ENCODE peak calls at places on chromosomes 6 and 20, in five cellular contexts. G is HEK293T, C is AG08396, H is aorta, Q is kidney tubule cell. R is an unnamed sample.

GRCh38 chr20:38304845-38305447 is 990 bp downstream of the BPI start:
- DNase-seq in Q (peak), H (peak), C (peak), G (peak), R (peak)

GRCh38 chr6:46262928-46263708 is 92.3 kb upstream of the ENPP5 start:
- DNase-seq in H (no peak), Q (no peak), C (no peak), G (no peak), R (no peak)

GRCh38 chr6:139402935-139403386 is 28.5 kb upstream of the CITED2 start:
- DNase-seq in C (peak), Q (peak), H (no peak), G (no peak), R (no peak)

GRCh38 chr6:36839819-36840379 is 655 bp upstream of the CPNE5 start:
- DNase-seq in Q (peak), H (peak), C (peak), G (peak), R (peak)

GRCh38 chr20:8633366-8633765 is 435.5 kb upstream of the PLCB4 start:
- DNase-seq in G (no peak), H (no peak), C (peak), Q (peak), R (no peak)

GRCh38 chr6:47306887-47307286 is 2.8 kb downstream of the TNFRSF21 start:
- DNase-seq in G (no peak), H (no peak), Q (peak), C (no peak), R (no peak)

GRCh38 chr6:130578713-130579112 is 212.9 kb downstream of the TMEM200A start:
- DNase-seq in C (no peak), H (no peak), Q (no peak), G (no peak), R (no peak)

GRCh38 chr20:60239981-60240380 is 281.8 kb downstream of the CDH26 start:
- DNase-seq in C (no peak), Q (no peak), G (no peak), H (no peak), R (no peak)

GRCh38 chr6:144195671-144196070 is 45.4 kb downstream of the STX11 start:
- DNase-seq in G (no peak), H (no peak), C (peak), Q (peak), R (no peak)

GRCh38 chr6:156886409-156886808 is 109.2 kb downstream of the ARID1B start:
- DNase-seq in C (no peak), G (no peak), Q (peak), H (no peak), R (no peak)

GRCh38 chr20:23626040-23626620 is 11.6 kb downstream of the CST3 start:
- DNase-seq in G (no peak), C (no peak), H (no peak), Q (no peak), R (no peak)

GRCh38 chr6:35635601-35636597 is 52.8 kb downstream of the FKBP5 start:
- DNase-seq in Q (no peak), G (no peak), H (no peak), C (no peak), R (no peak)

GRCh38 chr6:144321839-144322591 is 36.9 kb downstream of the UTRN start:
- DNase-seq in C (peak), G (no peak), H (no peak), Q (peak), R (no peak)

R was measured in glutamatergic neuron.